ENCODE peak calls at places on chromosomes 3 and 15, in five cellular contexts. F is GM04503; V is iPS-NIHi11; W is activated T-cell treated with anti-CD3 and anti-CD28 coated beads, Interleukin-2, amount 50 U/mL, for 72 hours; R is A549. C is an unnamed sample.

GRCh38 chr3:126389112-126389791 is 5.5 kb upstream of the CFAP100 start:
- DNase-seq in F (peak), V (peak), W (peak), R (peak), C (peak)

GRCh38 chr15:82650046-82650670 is 3.0 kb upstream of the CPEB1 start:
- DNase-seq in F (no peak), V (no peak), W (no peak), R (no peak), C (no peak)

GRCh38 chr15:85394552-85395333 is 14.3 kb downstream of the AKAP13 start:
- DNase-seq in F (no peak), V (no peak), W (no peak), R (no peak), C (no peak)

GRCh38 chr15:92421980-92422379 is 28.3 kb downstream of the ST8SIA2 start:
- DNase-seq in F (no peak), V (no peak), W (no peak), R (no peak), C (no peak)

GRCh38 chr3:25139267-25139666 is 288.8 kb upstream of the RARB start:
- DNase-seq in F (no peak), V (no peak), W (no peak), R (no peak), C (no peak)

GRCh38 chr3:43288366-43288765 is 2.0 kb downstream of the SNRK start:
- DNase-seq in F (no peak), V (no peak), W (no peak), R (no peak), C (no peak)

GRCh38 chr3:114093596-114093995 is 37.1 kb downstream of the QTRT2 start:
- DNase-seq in F (no peak), V (no peak), W (no peak), R (peak), C (peak)

GRCh38 chr3:87359025-87359424 is 82.6 kb upstream of the POU1F1 start:
- DNase-seq in F (no peak), V (no peak), W (no peak), R (no peak), C (no peak)

GRCh38 chr3:28590216-28590615 is 241.6 kb upstream of the AZI2 start:
- DNase-seq in F (no peak), V (no peak), W (no peak), R (no peak), C (no peak)

GRCh38 chr3:159882367-159882766 is 106.3 kb upstream of the IL12A start:
- DNase-seq in F (no peak), V (no peak), W (no peak), R (no peak), C (no peak)

C was measured in heart left ventricle.